ENCODE peak calls at places on chromosomes 13 and 19, in ten cellular contexts. T is DND-41; X is psoas muscle; F is stomach; K is heart left ventricle; N is ovary; J is hepatocyte; R is CD4-positive, alpha-beta T cell; D is IMR-90; C is heart right ventricle. B is an unnamed sample.
A peak's percentile ranks its signal among the peaks of the same experiment; 100 is the strongest.

GRCh38 chr13:78786399-78786879 is 127.5 kb upstream of the OBI1 start:
- DNase-seq in T (no peak), C (no peak), N (no peak), R (no peak), J (no peak), F (no peak), D (no peak), X (no peak), K (no peak), B (no peak)

GRCh38 chr13:23025848-23026608 is 154.8 kb upstream of the SGCG start:
- DNase-seq in F (no peak), C (no peak), X (no peak), N (no peak), K (no peak), J (peak; percentile 8), T (no peak), R (no peak), D (no peak), B (no peak)

GRCh38 chr19:8697671-8698432 is 743 bp downstream of the ACTL9 start:
- DNase-seq in F (no peak), R (no peak), D (no peak), N (no peak), C (no peak), T (peak; percentile 35), J (no peak), X (no peak), K (no peak), B (no peak)

GRCh38 chr19:15453906-15454305 is 4.2 kb upstream of the WIZ start:
- DNase-seq in K (no peak), R (no peak), N (no peak), C (no peak), D (no peak), X (no peak), T (no peak), J (no peak), F (no peak), B (no peak)

GRCh38 chr13:27161980-27162379 is 9.6 kb downstream of the USP12 start:
- DNase-seq in K (no peak), C (no peak), N (no peak), R (no peak), D (peak; percentile 35), F (no peak), X (no peak), J (no peak), T (no peak), B (no peak)

GRCh38 chr19:52527954-52528326 is 472 bp downstream of the ZNF808 start:
- DNase-seq in C (no peak), X (no peak), R (no peak), T (peak; percentile 20), K (peak; percentile 29), F (no peak), D (no peak), N (peak; percentile 45), J (peak; percentile 40), B (no peak)

GRCh38 chr13:109700176-109700575 is 86.2 kb downstream of the IRS2 start:
- DNase-seq in T (peak; percentile 97), N (peak; percentile 83), J (peak; percentile 77), F (peak; percentile 75), X (peak; percentile 49), K (peak; percentile 84), R (no peak), C (peak; percentile 88), D (peak; percentile 24), B (no peak)

GRCh38 chr13:107563099-107563925 is 652.0 kb downstream of the LIG4 start:
- DNase-seq in C (no peak), K (no peak), J (no peak), N (no peak), F (no peak), T (no peak), D (no peak), X (no peak), R (no peak), B (no peak)

GRCh38 chr13:109809216-109809890 is 23.0 kb upstream of the IRS2 start:
- DNase-seq in F (no peak), K (no peak), D (peak; percentile 27), X (no peak), J (no peak), R (no peak), C (no peak), T (no peak), N (no peak), B (no peak)

GRCh38 chr19:31177230-31177629 is 172.0 kb downstream of the TSHZ3 start:
- DNase-seq in R (no peak), C (no peak), K (no peak), D (no peak), F (no peak), N (no peak), X (no peak), T (no peak), J (peak; percentile 32), B (no peak)

GRCh38 chr19:49149652-49150105 is 5.5 kb downstream of the HRC start:
- DNase-seq in N (peak; percentile 81), T (no peak), D (peak; percentile 83), C (peak; percentile 81), F (peak; percentile 58), J (peak; percentile 82), K (peak; percentile 77), X (peak; percentile 70), R (no peak), B (peak; percentile 83)

GRCh38 chr19:50189326-50189725 is 14.1 kb upstream of the MYH14 start:
- DNase-seq in J (no peak), D (no peak), N (no peak), C (no peak), K (no peak), F (no peak), R (no peak), T (no peak), X (no peak), B (no peak)

GRCh38 chr19:50187937-50188336 is 15.5 kb upstream of the MYH14 start:
- DNase-seq in D (no peak), N (no peak), R (no peak), J (no peak), X (no peak), K (no peak), T (no peak), F (no peak), C (no peak), B (no peak)

GRCh38 chr19:50181121-50181520 is 18.0 kb upstream of the IZUMO2 start:
- DNase-seq in J (no peak), T (no peak), K (no peak), D (no peak), X (no peak), F (no peak), R (no peak), C (no peak), N (no peak), B (no peak)

GRCh38 chr19:50178859-50179537 is 15.9 kb upstream of the IZUMO2 start:
- DNase-seq in J (no peak), D (no peak), X (no peak), N (no peak), T (no peak), C (no peak), K (no peak), F (no peak), R (no peak), B (no peak)

DNA sequence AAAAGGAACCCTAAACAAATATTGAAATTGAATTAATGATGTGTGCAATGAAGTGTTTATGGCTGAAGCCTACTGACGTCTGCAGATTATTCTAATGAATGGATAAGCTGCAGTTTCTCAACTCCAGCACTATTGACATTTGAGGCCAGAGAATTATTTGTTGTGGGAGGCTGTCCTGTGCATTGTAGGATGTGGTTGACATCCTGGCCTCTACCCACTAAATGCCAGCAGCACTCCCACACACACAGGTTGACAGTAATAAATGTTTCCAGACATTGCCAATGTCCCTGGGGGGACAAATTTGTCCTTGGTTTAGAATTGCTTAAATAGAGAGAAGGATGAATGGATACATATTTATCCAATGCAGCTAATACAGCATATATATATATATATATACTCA is 19.2 kb upstream of the MYH14 start:
- DNase-seq in R (no peak), D (no peak), X (no peak), C (no peak), K (no peak), T (no peak), F (no peak), N (no peak), J (no peak), B (no peak)
- H3K27me3 ChIP-seq in R (no peaks in the 10 kb centered on the region), D (no peaks in the 10 kb centered on the region), X (peaks cover 2% of the 10 kb centered on the region), C (peaks cover 7% of the 10 kb centered on the region), K (no peaks in the 10 kb centered on the region), T (no peaks in the 10 kb centered on the region), F (no peaks in the 10 kb centered on the region), N (no peaks in the 10 kb centered on the region), J (no peaks in the 10 kb centered on the region), B (no peaks in the 10 kb centered on the region)

GRCh38 chr13:114043421-114044053 is 69.7 kb upstream of the C13orf46 start:
- DNase-seq in D (peak; percentile 95), X (peak; percentile 81), T (no peak), F (peak; percentile 45), J (peak; percentile 65), K (peak; percentile 51), N (no peak), C (peak; percentile 66), R (no peak), B (no peak)
- TF ChIP-seq CTCF in D (peak; percentile 57), X (peak; percentile 24), T (no peak), F (no peak), J (no peak), K (peak; percentile 5), N (no peak), C (no peak), R (no peak), B (no peak)

DNA sequence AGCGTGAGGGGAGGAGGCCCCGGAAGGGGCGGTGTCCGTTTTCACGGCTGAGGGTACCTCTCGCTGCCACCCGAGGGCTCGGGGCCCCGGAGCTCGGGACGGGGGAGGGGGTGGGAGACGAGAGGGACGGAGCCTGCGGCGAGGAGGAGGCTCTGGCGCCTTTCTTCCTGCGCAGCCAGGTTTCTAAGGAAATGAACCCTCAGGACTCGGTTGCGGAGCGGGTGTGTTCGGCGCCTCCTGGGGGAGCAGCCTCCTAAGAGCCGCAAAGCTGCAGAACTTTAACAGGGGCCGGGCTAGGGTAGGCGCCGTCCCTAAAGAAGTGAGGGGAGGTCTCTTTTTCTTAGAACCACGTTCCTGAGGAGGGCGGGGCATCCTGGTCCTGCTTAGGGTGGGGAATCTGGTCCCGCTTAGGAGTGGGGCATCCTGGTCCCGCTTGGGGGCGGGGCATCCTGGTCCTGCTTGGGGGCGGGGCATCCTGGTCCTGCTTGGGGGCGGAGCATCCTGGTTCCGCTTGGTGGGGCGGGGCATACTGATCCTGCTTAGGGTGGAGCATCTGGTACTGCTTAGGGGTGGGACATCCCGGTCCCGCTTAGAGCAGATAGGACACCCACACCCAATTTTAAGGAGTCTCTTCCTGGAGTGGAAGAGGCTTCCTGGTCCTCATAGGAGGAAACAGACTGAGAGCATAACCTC is 6.2 kb downstream of the SYT5 start:
- DNase-seq in J (peak; percentile 56), K (peak; percentile 61), D (peak; percentile 43), F (peak; percentile 43), T (peak; percentile 50), C (peak; percentile 66), N (peak; percentile 54), R (no peak), X (peak; percentile 53), B (peak; percentile 83)
- H3K27me3 ChIP-seq in J (peaks cover 83% of the 10 kb centered on the region), K (peaks cover 69% of the 10 kb centered on the region), D (peaks cover 17% of the 10 kb centered on the region), F (peaks cover 30% of the 10 kb centered on the region), T (peaks cover 7% of the 10 kb centered on the region), C (peaks cover 100% of the 10 kb centered on the region), N (peaks cover 2% of the 10 kb centered on the region), R (peaks cover 77% of the 10 kb centered on the region), X (peaks cover 96% of the 10 kb centered on the region), B (no peaks in the 10 kb centered on the region)

DNA sequence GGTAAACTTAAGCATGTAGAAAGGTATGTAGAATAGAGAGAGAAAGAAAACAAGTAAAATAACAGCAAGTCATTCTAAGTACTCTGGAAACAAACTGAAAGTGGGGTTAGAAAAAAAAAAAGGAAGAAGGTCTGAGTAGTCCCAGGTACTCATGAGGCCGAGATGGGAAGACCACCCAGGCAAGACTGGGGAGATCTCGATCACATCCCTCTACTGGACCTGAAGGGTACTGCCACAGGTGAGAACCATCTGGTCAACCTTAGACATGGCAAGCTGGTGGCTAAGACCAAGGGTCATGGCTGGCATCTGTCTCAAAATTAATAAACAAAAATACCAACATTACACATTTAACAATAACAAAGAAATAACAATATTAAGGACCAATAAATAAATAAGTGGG is 36.3 kb upstream of the ZNF724 start:
- DNase-seq in F (no peak), C (no peak), T (no peak), D (no peak), K (no peak), N (no peak), X (no peak), J (no peak), R (no peak), B (no peak)
- TF ChIP-seq CTCF in F (no peak), C (no peak), T (peak; percentile 50), D (no peak), K (no peak), N (no peak), X (no peak), J (no peak), R (peak; percentile 36), B (no peak)